ENCODE peak calls at places on chromosomes 7 and 10, in six cellular contexts. I, O, J, K, T and H are unnamed samples.

GRCh38 chr10:100928039-100928438 is 15.3 kb downstream of the SLF2 start:
- DNase-seq in T (no peak), J (no peak), I (no peak), O (no peak), K (no peak), H (no peak)

GRCh38 chr7:8117195-8117594 is 144.8 kb downstream of the ICA1 start:
- DNase-seq in J (no peak), T (peak), I (no peak), K (peak), O (no peak), H (peak)

GRCh38 chr10:95571390-95571789 is 10.2 kb upstream of the SORBS1 start:
- DNase-seq in J (no peak), T (no peak), K (no peak), I (no peak), O (no peak), H (no peak)

GRCh38 chr7:39650676-39651075 is 27.3 kb downstream of the RALA start:
- DNase-seq in K (no peak), T (peak), O (peak), J (peak), I (no peak), H (no peak)

GRCh38 chr7:151351967-151352366 is 10.4 kb downstream of the NUB1 start:
- DNase-seq in I (no peak), K (peak), O (no peak), J (no peak), T (no peak), H (peak)

GRCh38 chr10:129046074-129046681 is 420.9 kb upstream of the MGMT start:
- DNase-seq in O (no peak), J (peak), I (no peak), K (no peak), T (no peak), H (no peak)

GRCh38 chr7:34061175-34061574 is 155.8 kb downstream of the BMPER start:
- DNase-seq in K (no peak), O (peak), I (no peak), J (peak), T (no peak), H (no peak)

GRCh38 chr10:62092301-62092990 is 176.2 kb downstream of the RTKN2 start:
- DNase-seq in J (no peak), O (no peak), T (no peak), I (no peak), K (no peak), H (no peak)

GRCh38 chr10:5897504-5897903 is 7.5 kb downstream of the FBH1 start:
- DNase-seq in I (no peak), K (no peak), O (no peak), J (no peak), T (no peak), H (no peak)

GRCh38 chr10:61747341-61747740 is 84.6 kb downstream of the CABCOCO1 start:
- DNase-seq in T (no peak), K (no peak), O (no peak), I (no peak), J (no peak), H (no peak)

GRCh38 chr10:45553613-45554012 is 119.0 kb downstream of the ZFAND4 start:
- DNase-seq in O (no peak), J (no peak), I (no peak), K (no peak), T (no peak), H (no peak)

GRCh38 chr7:12322287-12322902 is 81.3 kb downstream of the VWDE start:
- DNase-seq in O (peak), K (no peak), I (no peak), T (peak), J (peak), H (peak)

DNA sequence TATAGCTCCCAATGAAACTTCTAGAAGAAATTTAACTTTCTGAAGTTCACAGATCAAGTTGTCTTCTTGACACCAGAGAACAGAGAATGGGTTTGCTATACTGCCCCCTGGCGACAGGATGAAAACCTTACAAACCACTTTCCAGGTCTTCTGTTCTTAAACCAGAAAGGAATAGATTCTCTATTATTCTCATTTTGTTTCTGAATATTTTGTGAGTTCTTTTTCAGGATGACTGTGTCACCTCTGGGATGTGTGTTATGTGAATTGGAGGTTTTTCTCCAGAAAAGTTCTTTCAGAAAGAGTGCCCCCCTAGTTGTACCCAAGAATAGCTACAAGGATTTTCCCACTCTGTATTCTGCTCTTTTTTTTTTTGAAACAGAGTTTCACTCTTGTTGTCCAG is 6.3 kb downstream of the IFT22 start:
- DNase-seq in T (peak), O (peak), K (peak), J (peak), I (peak), H (peak)
- TF ChIP-seq CTCF in T (peak), O (peak), K (peak), J (peak), I (peak), H (peak)

GRCh38 chr7:41956712-41957111 is 253.8 kb upstream of the INHBA start:
- DNase-seq in K (no peak), T (no peak), I (no peak), J (no peak), O (no peak), H (no peak)
- TF ChIP-seq CTCF in K (no peak), T (no peak), I (no peak), J (no peak), O (no peak), H (no peak)

DNA sequence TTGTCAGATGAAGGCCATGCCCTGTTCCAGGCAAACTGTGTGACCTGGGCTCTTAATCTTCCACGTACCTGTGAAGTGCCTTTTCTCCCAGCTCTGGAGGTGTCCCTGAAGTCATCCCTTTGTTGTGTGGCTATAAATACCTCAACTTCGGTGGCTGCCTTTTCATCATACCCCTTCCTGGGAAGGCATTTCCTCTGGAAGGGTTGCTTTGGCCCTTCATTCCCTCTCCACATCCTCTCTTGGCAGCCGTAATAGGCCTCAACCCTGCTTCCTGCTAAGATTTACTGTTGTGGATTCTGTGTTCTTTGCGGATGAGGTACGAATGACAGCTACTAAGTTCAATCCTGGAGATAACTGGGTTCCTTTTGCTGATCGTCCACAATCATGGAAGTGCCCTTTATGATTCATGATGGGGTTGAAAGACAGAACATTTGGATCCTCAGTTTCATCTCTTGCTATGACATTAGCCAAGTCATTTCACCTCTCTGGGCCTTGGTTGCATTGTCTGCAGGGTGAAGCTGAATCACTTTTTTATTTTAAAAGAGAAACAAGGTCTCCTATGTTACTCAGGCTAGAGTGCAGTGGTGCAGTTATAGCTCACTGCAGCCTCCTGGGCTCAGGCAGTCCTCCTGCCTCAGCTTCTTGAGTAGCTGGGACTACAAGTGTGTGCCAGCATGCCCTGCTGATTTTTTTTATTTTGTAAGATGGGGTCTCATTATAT is 23.6 kb downstream of the FKBP6 start:
- DNase-seq in T (no peak), I (no peak), O (no peak), K (no peak), J (no peak), H (no peak)
- TF ChIP-seq CTCF in T (no peak), I (no peak), O (no peak), K (no peak), J (no peak), H (no peak)

DNA sequence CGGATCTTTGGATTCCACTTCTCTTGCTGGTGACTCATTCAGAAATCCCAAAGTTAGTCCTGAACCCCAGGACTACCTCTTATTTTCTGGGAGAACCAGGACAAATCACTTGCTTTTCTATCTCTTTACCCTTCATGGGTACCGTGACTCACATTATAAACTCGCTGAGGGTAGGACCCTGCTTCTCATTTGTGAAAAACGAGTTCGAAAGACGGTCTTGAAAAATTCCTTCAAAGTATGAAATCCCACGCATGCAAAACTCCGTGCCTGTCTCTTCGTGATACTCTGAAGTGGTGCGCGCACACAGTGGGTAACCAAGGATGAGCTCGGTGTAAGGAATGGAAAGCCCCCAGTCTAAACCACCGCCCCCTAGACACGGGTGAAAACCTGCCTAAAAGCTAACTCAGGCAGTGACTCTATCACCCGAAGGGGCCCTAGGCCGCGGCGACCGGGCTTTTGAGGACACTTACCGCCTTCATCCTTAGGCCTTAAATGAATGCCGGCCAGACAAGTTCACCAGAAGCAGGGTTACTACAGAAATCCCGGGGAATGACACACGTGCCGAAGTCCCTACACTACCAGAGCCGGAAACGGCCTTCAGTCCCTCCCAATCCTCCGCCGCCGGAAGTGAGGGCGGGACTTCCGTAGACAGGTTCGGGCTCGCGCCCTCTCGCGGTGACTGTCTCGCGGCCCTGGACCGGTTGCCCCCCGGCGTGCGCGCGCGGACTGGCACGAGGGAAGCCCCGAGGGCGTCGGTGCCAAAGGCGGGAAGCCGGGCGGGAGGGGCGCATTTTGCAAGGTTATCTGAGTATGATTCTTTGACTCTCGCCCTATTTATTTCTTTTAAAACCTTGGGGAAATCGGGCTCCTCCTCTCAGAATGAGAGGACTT is at the start of gene NOC3L:
- DNase-seq in O (peak), T (peak), K (peak), I (peak), J (peak), H (peak)
- TF ChIP-seq CTCF in O (peak), T (peak), K (peak), I (peak), J (peak), H (peak)

DNA sequence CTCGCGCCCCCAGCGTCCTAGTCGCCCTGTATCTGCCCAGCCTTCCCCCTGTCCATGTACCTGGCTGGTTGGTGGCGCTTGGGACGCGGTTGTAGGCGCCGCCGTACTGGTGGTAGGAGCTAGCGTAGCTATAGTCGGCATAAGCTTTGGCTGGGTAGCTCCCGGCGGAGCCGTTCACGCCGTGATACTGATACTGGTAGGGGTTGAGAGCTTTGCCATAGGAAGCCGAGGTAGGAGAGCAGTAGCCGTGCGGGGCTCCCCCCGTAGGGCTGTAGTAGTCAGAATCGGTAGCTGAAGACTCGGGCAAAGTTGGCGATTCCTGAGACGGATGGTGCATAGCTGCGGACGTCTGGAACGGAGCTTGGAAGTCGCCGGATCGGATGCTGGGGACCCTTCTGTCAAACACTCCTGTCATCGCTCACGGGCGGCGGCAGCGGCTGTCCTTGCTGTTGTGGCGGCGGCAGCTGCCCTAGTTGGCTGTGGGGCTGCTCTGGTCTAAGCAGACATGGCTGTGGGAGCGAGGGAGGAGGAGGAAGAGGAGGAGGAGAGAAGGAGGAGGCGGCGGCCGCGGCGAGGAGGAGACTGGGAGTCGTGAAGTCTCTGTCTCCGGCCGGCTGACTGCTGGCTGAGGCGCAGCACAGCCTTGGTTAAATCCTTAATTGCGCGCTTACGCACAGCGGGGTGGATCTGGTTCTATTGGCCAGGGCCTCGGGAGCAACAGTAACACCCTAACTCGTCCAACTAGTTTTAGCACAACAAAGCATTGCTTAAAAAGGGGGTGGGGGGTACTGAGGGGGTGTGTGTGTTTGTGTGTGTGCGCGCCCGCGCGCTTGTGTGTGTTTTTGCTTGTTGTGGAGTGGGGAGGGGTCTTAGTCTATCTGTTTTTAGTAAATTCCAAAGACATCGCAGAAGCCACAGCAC is at the start of gene DLX5:
- DNase-seq in I (no peak), J (peak), O (peak), K (no peak), T (no peak), H (peak)
- TF ChIP-seq CTCF in I (no peak), J (no peak), O (no peak), K (no peak), T (no peak), H (no peak)